ENCODE peak calls at places on chromosomes 1 and 21, in eight cellular contexts. P, C, O, D, A, U, K and Z are unnamed samples.

GRCh38 chr1:166080277-166080964 is 86.4 kb downstream of the FAM78B start:
- DNase-seq in P (peak), C (no peak), O (peak), D (no peak), A (no peak), U (peak), K (no peak), Z (no peak)

GRCh38 chr1:167683641-167684502 is 37.9 kb upstream of the MPZL1 start:
- DNase-seq in P (no peak), C (no peak), O (peak), D (peak), A (no peak), U (peak), K (peak), Z (no peak)

GRCh38 chr1:173407846-173408245 is 69.3 kb upstream of the PRDX6 start:
- DNase-seq in P (no peak), C (no peak), O (no peak), D (no peak), A (no peak), U (no peak), K (no peak), Z (no peak)

GRCh38 chr1:231334079-231334666 is 3.5 kb downstream of the EXOC8 start:
- DNase-seq in P (no peak), C (no peak), O (no peak), D (no peak), A (no peak), U (no peak), K (no peak), Z (no peak)

GRCh38 chr1:21212126-21212525 is 35.4 kb upstream of the EIF4G3 start:
- DNase-seq in P (no peak), C (no peak), O (no peak), D (no peak), A (no peak), U (no peak), K (no peak), Z (no peak)

GRCh38 chr1:72283204-72284083 is 1.1 kb upstream of the NEGR1 start:
- DNase-seq in P (peak), C (peak), O (peak), D (peak), A (peak), U (peak), K (peak), Z (peak)

GRCh38 chr1:236111527-236112331 is 30.6 kb upstream of the GPR137B start:
- DNase-seq in P (no peak), C (no peak), O (no peak), D (no peak), A (no peak), U (no peak), K (no peak), Z (no peak)

GRCh38 chr21:45855248-45855801 is 126.2 kb upstream of the COL6A1 start:
- DNase-seq in P (no peak), C (no peak), O (no peak), D (no peak), A (no peak), U (no peak), K (peak), Z (peak)

GRCh38 chr21:42234464-42235241 is 15.7 kb downstream of the ABCG1 start:
- DNase-seq in P (no peak), C (peak), O (peak), D (no peak), A (no peak), U (peak), K (peak), Z (peak)

GRCh38 chr1:89274431-89274857 is 1.8 kb upstream of the GBP5 start:
- DNase-seq in P (no peak), C (no peak), O (no peak), D (no peak), A (no peak), U (no peak), K (no peak), Z (no peak)

GRCh38 chr1:24896176-24896575 is 33.9 kb downstream of the RUNX3 start:
- DNase-seq in P (no peak), C (peak), O (no peak), D (no peak), A (no peak), U (no peak), K (no peak), Z (peak)

GRCh38 chr1:220787069-220787614 is 429 bp downstream of the MTARC1 start:
- DNase-seq in P (no peak), C (no peak), O (peak), D (no peak), A (peak), U (no peak), K (no peak), Z (peak)

GRCh38 chr1:226443033-226443432 is 35.1 kb upstream of the PARP1 start:
- DNase-seq in P (no peak), C (no peak), O (no peak), D (no peak), A (no peak), U (no peak), K (no peak), Z (no peak)

GRCh38 chr1:216221260-216221700 is 202.0 kb downstream of the USH2A start:
- DNase-seq in P (peak), C (no peak), O (peak), D (peak), A (no peak), U (no peak), K (peak), Z (peak)

GRCh38 chr21:42309753-42310213 is 5.4 kb downstream of the TFF3 start:
- DNase-seq in P (peak), C (peak), O (peak), D (no peak), A (no peak), U (no peak), K (peak), Z (peak)

GRCh38 chr1:181179980-181180964 is 91.8 kb downstream of the IER5 start:
- DNase-seq in P (peak), C (peak), O (peak), D (peak), A (peak), U (peak), K (peak), Z (no peak)

GRCh38 chr1:181486098-181486420 is 2.7 kb downstream of the CACNA1E start:
- DNase-seq in P (no peak), C (no peak), O (no peak), D (no peak), A (no peak), U (no peak), K (no peak), Z (no peak)

GRCh38 chr1:233975486-233975885 is 71.0 kb downstream of the SLC35F3 start:
- DNase-seq in P (no peak), C (no peak), O (no peak), D (no peak), A (no peak), U (no peak), K (no peak), Z (no peak)

GRCh38 chr1:244836598-244836997 is 1.1 kb downstream of the COX20 start:
- DNase-seq in P (no peak), C (no peak), O (no peak), D (no peak), A (no peak), U (no peak), K (no peak), Z (no peak)

GRCh38 chr1:201645956-201646355 is 107.0 kb downstream of the NAV1 start:
- DNase-seq in P (no peak), C (no peak), O (no peak), D (no peak), A (no peak), U (no peak), K (no peak), Z (no peak)

GRCh38 chr1:185681034-185681633 is 53.1 kb upstream of the HMCN1 start:
- DNase-seq in P (peak), C (no peak), O (peak), D (no peak), A (no peak), U (no peak), K (peak), Z (no peak)

GRCh38 chr1:185679220-185679619 is 55.0 kb upstream of the HMCN1 start:
- DNase-seq in P (no peak), C (no peak), O (peak), D (no peak), A (no peak), U (no peak), K (no peak), Z (no peak)

GRCh38 chr1:185676969-185677368 is 57.2 kb upstream of the HMCN1 start:
- DNase-seq in P (no peak), C (no peak), O (no peak), D (no peak), A (no peak), U (no peak), K (no peak), Z (no peak)

DNA sequence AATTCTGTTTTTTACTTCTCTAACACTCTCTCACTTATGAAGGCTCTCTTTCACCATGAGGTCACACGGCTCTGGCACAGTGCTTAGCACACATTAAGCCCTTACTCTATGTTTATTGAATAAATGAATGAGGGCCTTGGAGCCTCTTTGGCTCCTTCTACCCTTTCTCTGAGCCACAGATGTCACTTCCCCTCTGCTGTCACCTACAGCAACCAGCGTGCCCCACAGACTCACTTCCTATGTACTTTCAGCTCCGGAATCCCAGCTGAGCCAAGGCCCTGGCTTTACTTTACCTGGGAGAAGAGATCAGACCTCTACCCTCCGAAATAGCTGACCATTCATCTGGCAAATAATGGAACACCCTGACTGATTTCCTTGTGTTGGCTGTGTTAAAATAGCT is 53.7 kb upstream of the HMCN1 start:
- DNase-seq in P (no peak), C (no peak), O (no peak), D (no peak), A (no peak), U (no peak), K (no peak), Z (no peak)
- TF ChIP-seq CTCF in P (no peak), C (no peak), O (no peak), D (no peak), A (no peak), U (no peak), K (no peak), Z (no peak)

DNA sequence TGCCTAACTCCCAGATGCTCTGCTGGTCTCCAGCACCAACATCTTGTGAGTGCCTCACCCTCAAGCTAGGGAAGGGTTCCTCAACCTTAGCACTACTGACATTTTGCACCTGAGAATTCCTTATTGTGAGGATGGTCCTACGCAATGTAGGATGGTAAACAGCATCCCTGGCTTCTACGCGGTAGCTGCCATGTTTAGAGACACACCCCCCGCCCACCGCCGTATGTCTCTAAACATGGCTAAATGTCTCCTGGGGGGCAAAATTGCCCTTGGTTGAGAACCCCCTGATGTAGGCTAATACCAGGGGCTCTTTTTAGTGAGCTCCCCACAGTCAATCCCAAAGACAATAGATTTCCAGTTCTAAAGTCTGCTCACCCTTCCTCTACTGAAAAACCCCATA is 2.5 kb upstream of the MAP7D1 start:
- DNase-seq in P (no peak), C (no peak), O (no peak), D (no peak), A (no peak), U (no peak), K (no peak), Z (no peak)
- H3K27ac ChIP-seq in P (no peak), C (no peak), O (no peak), D (no peak), A (no peak), U (no peak), K (no peak), Z (no peak)

DNA sequence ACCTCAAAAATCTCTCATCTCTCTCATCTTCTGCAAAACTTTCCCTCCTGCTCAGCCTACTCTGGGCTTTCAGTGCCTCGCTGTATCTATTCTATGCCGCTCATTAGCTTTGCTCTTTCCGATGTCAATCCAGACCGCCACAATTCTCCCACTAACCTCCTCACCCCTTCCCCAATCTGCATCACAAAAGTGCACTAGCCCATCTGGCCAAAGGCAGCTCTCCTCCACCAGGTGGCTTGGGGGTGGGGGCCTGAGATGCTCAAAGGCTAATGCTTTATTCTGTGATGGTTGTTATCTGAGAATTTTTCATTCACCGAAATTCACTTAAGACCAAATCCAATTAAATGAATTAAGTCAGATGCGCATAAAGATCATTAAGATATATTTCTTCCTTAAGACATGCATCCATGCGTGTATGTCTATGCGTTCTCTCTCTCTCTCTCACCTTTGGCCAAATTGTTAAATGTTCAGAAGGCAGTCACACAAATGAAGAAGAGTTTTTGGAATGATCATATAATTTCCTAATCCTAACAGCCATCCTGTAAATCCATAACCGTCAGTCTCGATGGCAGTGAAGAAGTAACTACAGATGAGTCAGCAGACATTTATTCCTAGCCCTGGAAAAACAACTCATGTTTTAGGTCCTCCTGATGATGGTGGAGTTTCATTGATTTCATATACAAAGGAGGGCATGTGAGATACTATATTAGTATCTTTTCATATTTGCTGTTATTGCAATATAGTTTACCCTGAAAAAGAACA is 111.3 kb downstream of the C1orf21 start:
- DNase-seq in P (no peak), C (no peak), O (peak), D (no peak), A (no peak), U (no peak), K (no peak), Z (no peak)
- TF ChIP-seq CTCF in P (no peak), C (no peak), O (peak), D (peak), A (no peak), U (no peak), K (peak), Z (no peak)

GRCh38 chr1:18480315-18481189 is at the start of gene KLHDC7A:
- DNase-seq in P (no peak), C (no peak), O (peak), D (no peak), A (no peak), U (no peak), K (no peak), Z (peak)
- H3K27ac ChIP-seq in P (no peak), C (no peak), O (peak), D (no peak), A (no peak), U (no peak), K (no peak), Z (peak)